ENCODE peak calls at places on chromosome 14, in ten cellular contexts. One of them, this sample, is unnamed.

GRCh38 chr14:35949933-35950332 is 123.8 kb downstream of the BRMS1L start:
- DNase-seq in hepatocyte: peak; percentile 31
- DNase-seq in GM23248: no peak
- DNase-seq in body of pancreas: peak; percentile 24
- DNase-seq in fibroblast of lung: peak; percentile 14
- DNase-seq in lower lobe of right lung: no peak
- DNase-seq in spleen: no peak
- DNase-seq in adrenal gland: no peak
- DNase-seq in keratinocyte: no peak
- DNase-seq in left ventricle myocardium inferior: no peak
- DNase-seq in this sample: no peak

GRCh38 chr14:58884442-58884841 is 246.7 kb downstream of the DACT1 start:
- DNase-seq in hepatocyte: no peak
- DNase-seq in GM23248: no peak
- DNase-seq in body of pancreas: no peak
- DNase-seq in fibroblast of lung: no peak
- DNase-seq in lower lobe of right lung: no peak
- DNase-seq in spleen: no peak
- DNase-seq in adrenal gland: no peak
- DNase-seq in keratinocyte: no peak
- DNase-seq in left ventricle myocardium inferior: no peak
- DNase-seq in this sample: no peak

GRCh38 chr14:91509083-91509877 is 830 bp downstream of the PPP4R3A start:
- DNase-seq in hepatocyte: peak; percentile 54
- DNase-seq in GM23248: peak; percentile 51
- DNase-seq in body of pancreas: peak; percentile 44
- DNase-seq in fibroblast of lung: no peak
- DNase-seq in lower lobe of right lung: peak; percentile 65
- DNase-seq in spleen: peak; percentile 90
- DNase-seq in adrenal gland: peak; percentile 61
- DNase-seq in keratinocyte: no peak
- DNase-seq in left ventricle myocardium inferior: peak; percentile 34
- DNase-seq in this sample: no peak

GRCh38 chr14:88554458-88555286 is at the start of gene PTPN21:
- DNase-seq in hepatocyte: peak; percentile 91
- DNase-seq in GM23248: peak; percentile 88
- DNase-seq in body of pancreas: peak; percentile 81
- DNase-seq in fibroblast of lung: peak; percentile 76
- DNase-seq in lower lobe of right lung: peak; percentile 83
- DNase-seq in spleen: peak; percentile 82
- DNase-seq in adrenal gland: peak; percentile 75
- DNase-seq in keratinocyte: no peak
- DNase-seq in left ventricle myocardium inferior: peak; percentile 82
- DNase-seq in this sample: no peak

GRCh38 chr14:67269338-67270060 is 28.3 kb downstream of the PALS1 start:
- DNase-seq in hepatocyte: peak; percentile 38
- DNase-seq in GM23248: peak; percentile 88
- DNase-seq in body of pancreas: no peak
- DNase-seq in fibroblast of lung: peak; percentile 84
- DNase-seq in lower lobe of right lung: no peak
- DNase-seq in spleen: no peak
- DNase-seq in adrenal gland: no peak
- DNase-seq in keratinocyte: no peak
- DNase-seq in left ventricle myocardium inferior: no peak
- DNase-seq in this sample: no peak

GRCh38 chr14:100407376-100408102 is 84.4 kb downstream of the SLC25A47 start:
- DNase-seq in hepatocyte: no peak
- DNase-seq in GM23248: no peak
- DNase-seq in body of pancreas: no peak
- DNase-seq in fibroblast of lung: no peak
- DNase-seq in lower lobe of right lung: no peak
- DNase-seq in spleen: no peak
- DNase-seq in adrenal gland: no peak
- DNase-seq in keratinocyte: no peak
- DNase-seq in left ventricle myocardium inferior: no peak
- DNase-seq in this sample: no peak

GRCh38 chr14:71183856-71184255 is 276.6 kb downstream of the PCNX1 start:
- DNase-seq in hepatocyte: no peak
- DNase-seq in GM23248: no peak
- DNase-seq in body of pancreas: no peak
- DNase-seq in fibroblast of lung: no peak
- DNase-seq in lower lobe of right lung: no peak
- DNase-seq in spleen: no peak
- DNase-seq in adrenal gland: no peak
- DNase-seq in keratinocyte: no peak
- DNase-seq in left ventricle myocardium inferior: no peak
- DNase-seq in this sample: no peak

GRCh38 chr14:103246089-103246488 is 87.9 kb upstream of the EIF5 start:
- DNase-seq in hepatocyte: no peak
- DNase-seq in GM23248: no peak
- DNase-seq in body of pancreas: no peak
- DNase-seq in fibroblast of lung: no peak
- DNase-seq in lower lobe of right lung: no peak
- DNase-seq in spleen: no peak
- DNase-seq in adrenal gland: no peak
- DNase-seq in keratinocyte: no peak
- DNase-seq in left ventricle myocardium inferior: no peak
- DNase-seq in this sample: no peak

GRCh38 chr14:99073401-99073800 is 198.6 kb downstream of the BCL11B start:
- DNase-seq in hepatocyte: no peak
- DNase-seq in GM23248: no peak
- DNase-seq in body of pancreas: no peak
- DNase-seq in fibroblast of lung: no peak
- DNase-seq in lower lobe of right lung: no peak
- DNase-seq in spleen: no peak
- DNase-seq in adrenal gland: no peak
- DNase-seq in keratinocyte: no peak
- DNase-seq in left ventricle myocardium inferior: no peak
- DNase-seq in this sample: no peak

GRCh38 chr14:36478782-36479181 is 41.2 kb downstream of the NKX2-1 start:
- DNase-seq in hepatocyte: no peak
- DNase-seq in GM23248: peak; percentile 2
- DNase-seq in body of pancreas: no peak
- DNase-seq in fibroblast of lung: peak; percentile 65
- DNase-seq in lower lobe of right lung: no peak
- DNase-seq in spleen: no peak
- DNase-seq in adrenal gland: no peak
- DNase-seq in keratinocyte: peak; percentile 28
- DNase-seq in left ventricle myocardium inferior: no peak
- DNase-seq in this sample: no peak

GRCh38 chr14:34981743-34982420 is 910 bp upstream of the SRP54 start:
- DNase-seq in hepatocyte: peak; percentile 53
- DNase-seq in GM23248: peak; percentile 73
- DNase-seq in body of pancreas: peak; percentile 20
- DNase-seq in fibroblast of lung: peak; percentile 59
- DNase-seq in lower lobe of right lung: no peak
- DNase-seq in spleen: peak; percentile 79
- DNase-seq in adrenal gland: peak; percentile 44
- DNase-seq in keratinocyte: no peak
- DNase-seq in left ventricle myocardium inferior: no peak
- DNase-seq in this sample: no peak

GRCh38 chr14:91284146-91284790 is 39.8 kb upstream of the GPR68 start:
- DNase-seq in hepatocyte: peak; percentile 61
- DNase-seq in GM23248: peak; percentile 94
- DNase-seq in body of pancreas: no peak
- DNase-seq in fibroblast of lung: peak; percentile 84
- DNase-seq in lower lobe of right lung: peak; percentile 47
- DNase-seq in spleen: no peak
- DNase-seq in adrenal gland: no peak
- DNase-seq in keratinocyte: no peak
- DNase-seq in left ventricle myocardium inferior: no peak
- DNase-seq in this sample: no peak

DNA sequence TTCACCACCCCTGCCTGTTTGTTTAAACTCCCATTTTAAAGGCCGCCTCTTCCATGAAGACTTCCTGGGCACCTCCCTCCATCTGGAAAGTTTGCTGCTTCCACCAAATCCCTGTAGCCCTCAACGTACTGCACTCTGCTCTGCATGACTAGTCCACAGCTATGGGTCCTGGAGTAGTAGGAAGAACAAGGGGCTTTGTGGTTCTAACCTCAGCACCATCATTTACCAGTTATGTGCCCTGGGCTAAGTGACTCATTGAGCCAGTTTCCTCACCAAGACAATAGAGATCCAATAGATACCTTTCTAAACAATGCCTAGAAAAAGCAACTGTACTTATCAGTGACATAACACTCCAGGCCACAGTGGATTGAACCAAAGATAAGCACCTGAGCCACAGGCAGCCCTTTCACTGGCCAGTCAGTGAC is 8.5 kb upstream of the LTBP2 start:
- DNase-seq in hepatocyte: no peak
- DNase-seq in GM23248: peak; percentile 98
- DNase-seq in body of pancreas: no peak
- DNase-seq in fibroblast of lung: peak; percentile 100
- DNase-seq in lower lobe of right lung: no peak
- DNase-seq in spleen: no peak
- DNase-seq in adrenal gland: no peak
- DNase-seq in keratinocyte: peak; percentile 87
- DNase-seq in left ventricle myocardium inferior: no peak
- DNase-seq in this sample: no peak
- H3K4me1 ChIP-seq in hepatocyte: peaks cover 25% of the 10 kb centered on the region
- H3K4me1 ChIP-seq in GM23248: peaks cover 55% of the 10 kb centered on the region
- H3K4me1 ChIP-seq in body of pancreas: peaks cover 44% of the 10 kb centered on the region
- H3K4me1 ChIP-seq in fibroblast of lung: peaks cover 41% of the 10 kb centered on the region
- H3K4me1 ChIP-seq in lower lobe of right lung: peaks cover 58% of the 10 kb centered on the region
- H3K4me1 ChIP-seq in spleen: peaks cover 59% of the 10 kb centered on the region
- H3K4me1 ChIP-seq in adrenal gland: peaks cover 5% of the 10 kb centered on the region
- H3K4me1 ChIP-seq in keratinocyte: peaks cover 75% of the 10 kb centered on the region
- H3K4me1 ChIP-seq in left ventricle myocardium inferior: peaks cover 54% of the 10 kb centered on the region
- H3K4me1 ChIP-seq in this sample: no peaks in the 10 kb centered on the region

GRCh38 chr14:77051101-77051500 is 22.6 kb upstream of the IRF2BPL start:
- DNase-seq in hepatocyte: no peak
- DNase-seq in GM23248: peak; percentile 73
- DNase-seq in body of pancreas: peak; percentile 50
- DNase-seq in fibroblast of lung: no peak
- DNase-seq in lower lobe of right lung: peak; percentile 88
- DNase-seq in spleen: peak; percentile 89
- DNase-seq in adrenal gland: peak; percentile 82
- DNase-seq in keratinocyte: no peak
- DNase-seq in left ventricle myocardium inferior: peak; percentile 81
- DNase-seq in this sample: no peak
- H3K4me3 ChIP-seq in hepatocyte: no peak overlapping the region
- H3K4me3 ChIP-seq in GM23248: no peak overlapping the region
- H3K4me3 ChIP-seq in body of pancreas: no peak overlapping the region
- H3K4me3 ChIP-seq in fibroblast of lung: no peak overlapping the region
- H3K4me3 ChIP-seq in lower lobe of right lung: no peak overlapping the region
- H3K4me3 ChIP-seq in spleen: no peak overlapping the region
- H3K4me3 ChIP-seq in adrenal gland: no peak overlapping the region
- H3K4me3 ChIP-seq in keratinocyte: no peak overlapping the region
- H3K4me3 ChIP-seq in left ventricle myocardium inferior: no peak overlapping the region
- H3K4me3 ChIP-seq in this sample: no peak overlapping the region

GRCh38 chr14:76923422-76924362 is 97.5 kb downstream of the LRRC74A start:
- DNase-seq in hepatocyte: no peak
- DNase-seq in GM23248: no peak
- DNase-seq in body of pancreas: no peak
- DNase-seq in fibroblast of lung: no peak
- DNase-seq in lower lobe of right lung: no peak
- DNase-seq in spleen: no peak
- DNase-seq in adrenal gland: no peak
- DNase-seq in keratinocyte: no peak
- DNase-seq in left ventricle myocardium inferior: no peak
- DNase-seq in this sample: no peak

GRCh38 chr14:76920572-76921175 is 94.5 kb downstream of the LRRC74A start:
- DNase-seq in hepatocyte: peak; percentile 59
- DNase-seq in GM23248: peak; percentile 51
- DNase-seq in body of pancreas: no peak
- DNase-seq in fibroblast of lung: peak; percentile 24
- DNase-seq in lower lobe of right lung: no peak
- DNase-seq in spleen: no peak
- DNase-seq in adrenal gland: no peak
- DNase-seq in keratinocyte: no peak
- DNase-seq in left ventricle myocardium inferior: no peak
- DNase-seq in this sample: no peak

GRCh38 chr14:76922092-76922491 is 95.9 kb downstream of the LRRC74A start:
- DNase-seq in hepatocyte: no peak
- DNase-seq in GM23248: no peak
- DNase-seq in body of pancreas: no peak
- DNase-seq in fibroblast of lung: no peak
- DNase-seq in lower lobe of right lung: no peak
- DNase-seq in spleen: no peak
- DNase-seq in adrenal gland: no peak
- DNase-seq in keratinocyte: no peak
- DNase-seq in left ventricle myocardium inferior: no peak
- DNase-seq in this sample: no peak

GRCh38 chr14:76924363-76925151 is 98.3 kb downstream of the LRRC74A start:
- DNase-seq in hepatocyte: peak; percentile 77
- DNase-seq in GM23248: no peak
- DNase-seq in body of pancreas: no peak
- DNase-seq in fibroblast of lung: peak; percentile 40
- DNase-seq in lower lobe of right lung: no peak
- DNase-seq in spleen: no peak
- DNase-seq in adrenal gland: peak; percentile 61
- DNase-seq in keratinocyte: no peak
- DNase-seq in left ventricle myocardium inferior: no peak
- DNase-seq in this sample: peak; percentile 95

DNA sequence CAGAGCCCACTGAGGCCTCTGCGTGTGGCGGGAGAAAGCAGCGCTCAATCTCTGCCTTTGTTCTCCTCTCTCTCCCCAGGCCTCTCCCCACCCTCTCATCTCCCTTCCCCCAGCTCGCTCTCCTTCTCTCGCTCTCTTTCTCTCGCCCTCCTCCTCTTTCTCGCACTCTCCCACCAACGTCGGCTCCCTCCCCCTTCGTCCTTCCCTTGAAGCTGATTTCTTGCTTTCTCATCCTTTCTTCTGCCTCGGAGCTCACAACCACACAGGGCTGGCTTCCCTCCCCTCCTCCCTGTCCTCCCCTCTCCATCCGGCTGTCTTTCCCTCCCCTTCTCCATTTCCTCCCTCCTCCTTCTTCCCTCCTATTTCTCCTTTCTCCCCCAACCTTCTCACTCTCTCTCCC is 96.4 kb downstream of the LRRC74A start:
- DNase-seq in hepatocyte: peak; percentile 61
- DNase-seq in GM23248: no peak
- DNase-seq in body of pancreas: no peak
- DNase-seq in fibroblast of lung: peak; percentile 77
- DNase-seq in lower lobe of right lung: no peak
- DNase-seq in spleen: no peak
- DNase-seq in adrenal gland: no peak
- DNase-seq in keratinocyte: no peak
- DNase-seq in left ventricle myocardium inferior: no peak
- DNase-seq in this sample: no peak
- H3K4me1 ChIP-seq in hepatocyte: peaks cover 56% of the 10 kb centered on the region
- H3K4me1 ChIP-seq in GM23248: peaks cover 36% of the 10 kb centered on the region
- H3K4me1 ChIP-seq in body of pancreas: peaks cover 38% of the 10 kb centered on the region
- H3K4me1 ChIP-seq in fibroblast of lung: peaks cover 36% of the 10 kb centered on the region
- H3K4me1 ChIP-seq in lower lobe of right lung: peaks cover 39% of the 10 kb centered on the region
- H3K4me1 ChIP-seq in spleen: peaks cover 67% of the 10 kb centered on the region
- H3K4me1 ChIP-seq in adrenal gland: peaks cover 46% of the 10 kb centered on the region
- H3K4me1 ChIP-seq in keratinocyte: peaks cover 35% of the 10 kb centered on the region
- H3K4me1 ChIP-seq in left ventricle myocardium inferior: peaks cover 81% of the 10 kb centered on the region
- H3K4me1 ChIP-seq in this sample: peaks cover 32% of the 10 kb centered on the region

DNA sequence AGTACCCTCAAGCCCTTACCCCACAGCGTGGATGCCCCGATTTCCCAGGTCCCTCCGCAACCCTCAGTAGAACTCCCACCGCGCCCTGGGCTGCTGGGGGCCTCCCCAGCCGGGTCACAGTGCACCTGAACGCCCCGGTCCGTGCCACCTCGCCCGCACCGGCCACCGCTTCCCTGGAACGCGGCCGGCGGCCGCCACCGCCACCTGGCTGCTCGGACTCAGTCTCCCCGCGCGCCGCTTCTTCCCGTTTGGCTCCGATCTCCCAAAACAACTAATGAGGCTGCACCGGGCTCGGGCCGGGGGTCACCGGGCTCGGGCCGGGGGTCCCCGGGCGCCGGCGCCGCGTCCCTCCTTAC is 1.0 kb downstream of the ITPK1 start:
- DNase-seq in hepatocyte: no peak
- DNase-seq in GM23248: no peak
- DNase-seq in body of pancreas: peak; percentile 37
- DNase-seq in fibroblast of lung: no peak
- DNase-seq in lower lobe of right lung: peak; percentile 59
- DNase-seq in spleen: peak; percentile 92
- DNase-seq in adrenal gland: no peak
- DNase-seq in keratinocyte: no peak
- DNase-seq in left ventricle myocardium inferior: peak; percentile 32
- DNase-seq in this sample: no peak
- H3K4me3 ChIP-seq in hepatocyte: peak overlapping the region; percentile 80
- H3K4me3 ChIP-seq in GM23248: peak overlapping the region; percentile 84
- H3K4me3 ChIP-seq in body of pancreas: peak overlapping the region; percentile 64
- H3K4me3 ChIP-seq in fibroblast of lung: peak overlapping the region; percentile 67
- H3K4me3 ChIP-seq in lower lobe of right lung: peak overlapping the region; percentile 87
- H3K4me3 ChIP-seq in spleen: peak overlapping the region; percentile 76
- H3K4me3 ChIP-seq in adrenal gland: peak overlapping the region; percentile 27
- H3K4me3 ChIP-seq in keratinocyte: peak overlapping the region; percentile 98
- H3K4me3 ChIP-seq in left ventricle myocardium inferior: peak overlapping the region; percentile 75
- H3K4me3 ChIP-seq in this sample: peak overlapping the region; percentile 92

This sample was measured in iPS DF 6.9.